ENCODE peak calls at places on chromosome 22, in four cellular contexts. D is DND-41, I is mesendoderm, X is neural progenitor cell. E is an unnamed sample.

GRCh38 chr22:23837911-23838685 is 708 bp downstream of the DERL3 start:
- DNase-seq in I (peak; percentile 29), X (peak; percentile 46), D (no peak), E (peak; percentile 95)

GRCh38 chr22:11613898-11614755 is 3913.9 kb upstream of the OR11H1 start:
- DNase-seq in X (no peak), I (no peak), D (no peak), E (no peak)

GRCh38 chr22:27881404-27881803 is 37.7 kb downstream of the PITPNB start:
- DNase-seq in I (no peak), D (no peak), X (peak; percentile 47), E (no peak)

GRCh38 chr22:43828711-43829447 is 16.8 kb upstream of the EFCAB6 start:
- DNase-seq in D (no peak), X (no peak), I (peak; percentile 40), E (peak; percentile 68)

GRCh38 chr22:21861856-21862255 is 5.6 kb downstream of the MAPK1 start:
- DNase-seq in X (no peak), D (no peak), I (no peak), E (no peak)

GRCh38 chr22:42414565-42415298 is 17.5 kb downstream of the NFAM1 start:
- DNase-seq in I (no peak), D (no peak), X (no peak), E (no peak)

GRCh38 chr22:26751217-26751616 is 93.8 kb downstream of the MIAT start:
- DNase-seq in X (peak; percentile 97), I (peak; percentile 98), D (no peak), E (no peak)

GRCh38 chr22:35299217-35299716 is 427 bp upstream of the TOM1 start:
- DNase-seq in D (no peak), X (no peak), I (no peak), E (no peak)

GRCh38 chr22:29334696-29335344 is 19.3 kb upstream of the RASL10A start:
- DNase-seq in I (no peak), X (no peak), D (no peak), E (no peak)

GRCh38 chr22:45575607-45576272 is 73.1 kb downstream of the FBLN1 start:
- DNase-seq in X (no peak), D (no peak), I (no peak), E (no peak)

GRCh38 chr22:46081036-46081830 is 69.1 kb upstream of the PPARA start:
- DNase-seq in I (no peak), X (no peak), D (no peak), E (no peak)

GRCh38 chr22:48167238-48167637 is 1404.8 kb downstream of the TBC1D22A start:
- DNase-seq in D (peak; percentile 63), X (peak; percentile 69), I (peak; percentile 22), E (peak; percentile 68)

GRCh38 chr22:46087336-46087690 is 63.0 kb upstream of the PPARA start:
- DNase-seq in I (no peak), D (no peak), X (no peak), E (no peak)

GRCh38 chr22:17845340-17845739 is 71.1 kb upstream of the BID start:
- DNase-seq in X (no peak), I (no peak), D (no peak), E (no peak)

GRCh38 chr22:17844150-17844549 is 69.9 kb upstream of the BID start:
- DNase-seq in I (no peak), D (no peak), X (no peak), E (no peak)

GRCh38 chr22:17841836-17842235 is 67.6 kb upstream of the BID start:
- DNase-seq in D (no peak), I (no peak), X (no peak), E (no peak)

GRCh38 chr22:17843189-17843588 is 68.9 kb upstream of the BID start:
- DNase-seq in D (no peak), X (no peak), I (no peak), E (no peak)

DNA sequence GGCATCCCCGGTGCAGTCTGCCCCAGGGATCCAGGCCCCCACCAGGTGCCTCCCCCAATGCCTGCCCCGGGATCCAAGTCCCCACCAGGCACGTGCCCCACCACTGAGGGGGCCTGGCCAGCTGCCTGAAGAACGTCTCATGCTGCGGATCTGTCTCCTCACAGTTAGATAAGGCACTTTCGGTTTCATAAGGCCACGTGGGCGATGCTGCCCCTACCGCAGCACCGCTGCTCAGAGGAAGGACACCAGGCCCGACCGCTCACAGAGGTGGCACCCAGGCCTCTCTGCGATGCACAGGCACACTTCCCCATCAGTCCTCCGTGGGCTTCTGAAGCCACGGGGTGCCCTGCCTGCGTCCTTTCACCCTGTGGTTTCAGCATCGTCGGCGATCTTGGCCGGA is 68.1 kb upstream of the BID start:
- DNase-seq in X (no peak), D (peak; percentile 24), I (no peak), E (no peak)
- H3K4me3 ChIP-seq in X (no peak overlapping the region), D (no peak overlapping the region), I (no peak overlapping the region), E (no peak overlapping the region)

GRCh38 chr22:36455571-36456458 is 25.6 kb downstream of the TXN2 start:
- DNase-seq in D (no peak), X (no peak), I (no peak), E (no peak)

GRCh38 chr22:36453266-36453607 is 28.2 kb downstream of the TXN2 start:
- DNase-seq in I (no peak), X (no peak), D (no peak), E (no peak)

GRCh38 chr22:36453855-36454378 is 27.5 kb downstream of the TXN2 start:
- DNase-seq in D (no peak), X (no peak), I (no peak), E (no peak)

GRCh38 chr22:36456459-36456835 is 25.0 kb downstream of the TXN2 start:
- DNase-seq in X (no peak), I (no peak), D (no peak), E (no peak)

DNA sequence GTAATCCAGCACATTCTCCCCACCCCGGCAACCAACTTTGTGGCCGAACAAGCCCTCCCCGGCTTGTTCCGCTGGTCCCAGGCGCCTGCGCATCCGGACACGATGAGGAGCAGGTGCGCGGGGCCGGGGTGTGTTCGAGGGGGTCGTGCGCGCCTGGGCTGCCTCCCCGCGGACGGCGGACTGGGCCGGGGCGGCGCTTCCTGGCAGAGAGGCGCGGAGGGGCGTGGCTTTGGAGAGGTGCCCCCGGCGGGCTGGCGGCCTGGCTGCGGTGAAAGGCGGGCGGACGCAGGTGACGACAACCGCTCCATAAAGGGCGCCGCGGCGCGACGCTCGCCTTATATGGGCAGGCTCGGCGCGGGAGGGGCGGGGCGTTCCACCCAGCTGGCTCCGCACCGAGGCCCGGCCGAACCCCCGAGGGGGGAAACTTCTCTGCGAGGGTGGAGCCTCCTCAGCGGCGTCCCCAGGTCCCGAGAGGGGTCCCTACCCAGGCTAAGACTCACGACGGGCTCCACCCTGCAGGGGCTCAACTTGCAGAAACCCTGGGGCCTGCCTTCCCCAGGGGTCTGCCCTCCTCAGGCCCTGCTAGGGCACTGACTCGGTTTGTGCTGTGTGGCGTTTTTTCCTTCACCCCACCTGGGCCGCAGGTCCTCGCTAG is 26.4 kb downstream of the TXN2 start:
- DNase-seq in D (peak; percentile 97), X (peak; percentile 99), I (peak; percentile 97), E (peak; percentile 90)
- H3K4me2 ChIP-seq in D (peak overlapping the region; percentile 90), X (peak overlapping the region; percentile 70), I (peak overlapping the region; percentile 40), E (peak overlapping the region; percentile 71)

DNA sequence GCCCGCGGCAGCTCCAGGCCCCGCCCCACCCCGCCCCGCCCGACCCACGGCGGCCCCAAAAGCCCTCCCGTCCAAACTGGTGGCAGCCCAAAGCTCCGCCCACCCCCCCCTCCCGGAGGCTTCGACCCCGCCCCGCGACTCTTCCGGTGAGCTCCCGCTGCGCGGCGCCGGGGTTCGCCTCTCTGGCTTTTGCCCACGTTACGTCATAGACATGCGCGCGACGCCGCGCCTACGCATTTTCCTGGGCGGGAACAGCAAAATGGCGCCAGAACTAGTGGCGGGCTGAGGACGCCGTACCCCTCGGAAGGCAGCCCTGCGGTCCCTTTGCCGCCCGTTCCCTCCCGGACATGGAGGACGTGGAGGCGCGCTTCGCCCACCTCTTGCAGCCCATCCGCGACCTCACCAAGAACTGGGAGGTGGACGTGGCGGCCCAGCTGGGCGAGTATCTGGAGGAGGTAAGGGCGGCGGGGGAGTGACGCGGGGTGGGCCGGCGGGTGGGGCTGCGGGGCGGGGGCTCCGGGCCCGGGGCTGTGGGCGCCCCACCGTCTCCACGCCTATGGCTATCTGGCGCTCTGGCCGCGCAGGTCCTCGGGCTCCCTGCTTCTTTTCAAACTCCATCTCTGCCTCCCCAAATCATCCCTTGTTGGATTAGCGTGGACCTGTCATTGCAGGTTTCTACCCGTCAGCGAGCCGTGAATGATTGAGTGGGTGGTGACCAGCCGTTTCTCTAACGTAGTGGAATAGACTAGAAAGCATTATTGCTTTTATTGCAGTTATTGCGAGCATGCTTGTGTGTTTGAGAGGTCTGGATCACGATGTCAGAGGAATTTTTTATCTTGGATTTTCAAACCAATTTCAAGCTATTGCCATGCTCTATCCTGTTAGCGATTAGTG is at the start of gene NCAPH2:
- DNase-seq in I (peak; percentile 98), X (peak; percentile 99), D (peak; percentile 98), E (peak; percentile 99)
- H3K4me3 ChIP-seq in I (peak within 1 kb of the TSS; percentile 98), X (peak within 1 kb of the TSS; percentile 75), D (peak within 1 kb of the TSS; percentile 93), E (peak within 1 kb of the TSS; percentile 94)

GRCh38 chr22:20273720-20274119 is 5.6 kb upstream of the RTN4R start:
- DNase-seq in X (no peak), I (no peak), D (no peak), E (no peak)

GRCh38 chr22:20272700-20273099 is 4.6 kb upstream of the RTN4R start:
- DNase-seq in D (no peak), X (no peak), I (no peak), E (no peak)

GRCh38 chr22:20272174-20272573 is 4.1 kb upstream of the RTN4R start:
- DNase-seq in D (no peak), I (no peak), X (no peak), E (no peak)

GRCh38 chr22:20276468-20276867 is 8.3 kb upstream of the RTN4R start:
- DNase-seq in I (no peak), D (no peak), X (no peak), E (no peak)

DNA sequence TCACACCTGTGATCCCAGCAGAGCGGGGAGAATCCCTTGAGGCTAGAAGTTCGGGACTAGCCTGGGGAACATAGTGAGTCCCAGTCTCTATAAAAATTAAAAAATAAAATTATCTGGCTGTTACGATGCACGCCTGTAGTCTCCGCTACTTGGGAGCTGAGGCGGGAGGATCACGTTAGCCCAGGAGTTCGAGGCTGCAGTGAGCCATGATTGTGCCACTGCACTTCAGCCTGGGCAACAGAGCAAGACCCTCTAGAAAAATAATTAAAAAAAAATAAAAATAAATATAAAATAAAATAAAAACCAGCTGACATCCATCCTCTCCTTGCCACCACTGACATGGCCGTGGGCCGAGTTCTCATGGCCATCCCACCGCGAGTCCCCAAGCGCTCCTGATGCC is 7.7 kb upstream of the RTN4R start:
- DNase-seq in D (no peak), I (no peak), X (no peak), E (no peak)
- H3K4me2 ChIP-seq in D (no peak overlapping the region), I (no peak overlapping the region), X (no peak overlapping the region), E (no peak overlapping the region)

GRCh38 chr22:49856766-49857618 is 3.3 kb downstream of the ZBED4 start:
- DNase-seq in D (no peak), I (no peak), X (no peak), E (no peak)

GRCh38 chr22:49852898-49853894 is at the start of gene ZBED4:
- DNase-seq in X (peak; percentile 99), I (peak; percentile 97), D (peak; percentile 98), E (peak; percentile 99)

GRCh38 chr22:49853981-49854791 is 542 bp downstream of the ZBED4 start:
- DNase-seq in X (peak; percentile 68), I (peak; percentile 52), D (peak; percentile 47), E (peak; percentile 76)

GRCh38 chr22:49856343-49856742 is 2.7 kb downstream of the ZBED4 start:
- DNase-seq in D (no peak), X (no peak), I (no peak), E (no peak)

DNA sequence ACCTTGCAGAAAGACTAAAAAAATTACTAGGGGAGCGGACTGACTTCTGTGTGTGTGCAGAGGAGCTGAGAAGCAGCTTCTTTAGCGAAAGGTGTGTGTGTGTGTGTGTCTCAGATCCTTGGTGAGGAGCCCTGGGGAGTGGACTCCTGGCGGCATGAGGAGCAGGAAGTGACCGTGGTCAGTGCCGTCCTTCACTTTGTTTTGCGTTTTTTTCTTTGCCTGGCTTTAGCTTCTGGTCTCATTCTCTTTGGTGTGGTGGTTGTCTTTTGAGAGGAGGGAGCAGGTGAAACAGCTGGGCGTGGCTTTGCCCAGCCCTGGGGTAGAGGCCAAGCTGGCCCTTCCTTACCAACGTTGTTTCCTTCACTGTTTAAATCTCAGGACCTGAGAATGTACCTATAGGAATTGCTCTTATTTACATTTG is 1.9 kb downstream of the ZBED4 start:
- DNase-seq in I (no peak), D (no peak), X (no peak), E (no peak)
- H3K4me3 ChIP-seq in I (no peak overlapping the region), D (peak overlapping the region; percentile 87), X (peak overlapping the region; percentile 70), E (peak overlapping the region; percentile 73)